ENCODE peak calls at places on chromosomes 12 and 14, in four cellular contexts. A is prostate gland, I is foreskin melanocyte, M is dorsolateral prefrontal cortex. P is an unnamed sample.

GRCh38 chr14:51792819-51793218 is 67.6 kb upstream of the GNG2 start:
- DNase-seq in A (no peak), I (peak), M (no peak), P (no peak)

GRCh38 chr12:13339538-13339937 is 143.0 kb downstream of the EMP1 start:
- DNase-seq in A (no peak), I (no peak), M (no peak), P (no peak)

GRCh38 chr14:32906672-32907071 is 32.0 kb upstream of the NPAS3 start:
- DNase-seq in A (no peak), I (no peak), M (no peak), P (no peak)

GRCh38 chr14:72864712-72865365 is 29.1 kb downstream of the DPF3 start:
- DNase-seq in A (no peak), I (no peak), M (no peak), P (no peak)

GRCh38 chr12:47789712-47790489 is 16.9 kb downstream of the SLC48A1 start:
- DNase-seq in A (no peak), I (no peak), M (no peak), P (no peak)

GRCh38 chr12:105451211-105451610 is 120.7 kb downstream of the C12orf75 start:
- DNase-seq in A (no peak), I (no peak), M (no peak), P (no peak)

GRCh38 chr12:26936559-26937442 is 980 bp downstream of the INTS13 start:
- DNase-seq in A (no peak), I (no peak), M (no peak), P (no peak)

GRCh38 chr14:99261916-99262787 is 9.8 kb downstream of the BCL11B start:
- DNase-seq in A (no peak), I (no peak), M (no peak), P (peak)

GRCh38 chr12:127455347-127456265 is 811.4 kb upstream of the TMEM132C start:
- DNase-seq in A (no peak), I (no peak), M (no peak), P (peak)

GRCh38 chr12:12562016-12562483 is 613 bp downstream of the DUSP16 start:
- DNase-seq in A (no peak), I (no peak), M (peak), P (peak)

GRCh38 chr12:3004655-3005565 is 45.7 kb downstream of the TEAD4 start:
- DNase-seq in A (no peak), I (no peak), M (no peak), P (peak)

GRCh38 chr14:58281969-58282368 is 16.4 kb upstream of the ARID4A start:
- DNase-seq in A (no peak), I (no peak), M (no peak), P (no peak)

GRCh38 chr12:63085120-63085519 is 65.9 kb downstream of the AVPR1A start:
- DNase-seq in A (no peak), I (peak), M (no peak), P (peak)